ENCODE peak calls at places on chromosomes 12 and 14, in five cellular contexts. One of them, this sample, is unnamed.

GRCh38 chr12:17818931-17819330 is 271.1 kb downstream of the RERGL start:
- DNase-seq in astrocyte of the spinal cord: no peak
- DNase-seq in bronchial epithelial cell: no peak
- DNase-seq in CD8-positive, alpha-beta T cell: no peak
- DNase-seq in CD4-positive, alpha-beta T cell: no peak
- DNase-seq in this sample: no peak

GRCh38 chr12:12008931-12009611 is 61.7 kb upstream of the BCL2L14 start:
- DNase-seq in astrocyte of the spinal cord: peak; percentile 92
- DNase-seq in bronchial epithelial cell: peak; percentile 85
- DNase-seq in CD8-positive, alpha-beta T cell: no peak
- DNase-seq in CD4-positive, alpha-beta T cell: peak; percentile 44
- DNase-seq in this sample: no peak

GRCh38 chr14:91649930-91650329 is 82.0 kb downstream of the CATSPERB start:
- DNase-seq in astrocyte of the spinal cord: peak; percentile 16
- DNase-seq in bronchial epithelial cell: peak; percentile 60
- DNase-seq in CD8-positive, alpha-beta T cell: no peak
- DNase-seq in CD4-positive, alpha-beta T cell: no peak
- DNase-seq in this sample: no peak

GRCh38 chr12:121626853-121627623 is 708 bp downstream of the ORAI1 start:
- DNase-seq in astrocyte of the spinal cord: peak; percentile 76
- DNase-seq in bronchial epithelial cell: peak; percentile 39
- DNase-seq in CD8-positive, alpha-beta T cell: peak; percentile 63
- DNase-seq in CD4-positive, alpha-beta T cell: peak; percentile 72
- DNase-seq in this sample: peak; percentile 83

GRCh38 chr12:16606117-16606200 is at the start of gene LMO3:
- DNase-seq in astrocyte of the spinal cord: no peak
- DNase-seq in bronchial epithelial cell: no peak
- DNase-seq in CD8-positive, alpha-beta T cell: no peak
- DNase-seq in CD4-positive, alpha-beta T cell: no peak
- DNase-seq in this sample: no peak

GRCh38 chr14:96808619-96809405 is 11.6 kb downstream of the VRK1 start:
- DNase-seq in astrocyte of the spinal cord: no peak
- DNase-seq in bronchial epithelial cell: no peak
- DNase-seq in CD8-positive, alpha-beta T cell: no peak
- DNase-seq in CD4-positive, alpha-beta T cell: no peak
- DNase-seq in this sample: no peak

GRCh38 chr12:116964740-116965090 is 54.0 kb downstream of the FBXW8 start:
- DNase-seq in astrocyte of the spinal cord: no peak
- DNase-seq in bronchial epithelial cell: no peak
- DNase-seq in CD8-positive, alpha-beta T cell: no peak
- DNase-seq in CD4-positive, alpha-beta T cell: no peak
- DNase-seq in this sample: no peak

GRCh38 chr14:81727243-81727642 is 193.6 kb upstream of the SEL1L start:
- DNase-seq in astrocyte of the spinal cord: peak; percentile 16
- DNase-seq in bronchial epithelial cell: peak; percentile 68
- DNase-seq in CD8-positive, alpha-beta T cell: no peak
- DNase-seq in CD4-positive, alpha-beta T cell: no peak
- DNase-seq in this sample: no peak

GRCh38 chr14:25006961-25007795 is 42.8 kb downstream of the STXBP6 start:
- DNase-seq in astrocyte of the spinal cord: peak; percentile 78
- DNase-seq in bronchial epithelial cell: peak; percentile 84
- DNase-seq in CD8-positive, alpha-beta T cell: no peak
- DNase-seq in CD4-positive, alpha-beta T cell: no peak
- DNase-seq in this sample: no peak

GRCh38 chr12:98644433-98644711 is 216 bp downstream of the IKBIP start:
- DNase-seq in astrocyte of the spinal cord: no peak
- DNase-seq in bronchial epithelial cell: peak; percentile 55
- DNase-seq in CD8-positive, alpha-beta T cell: peak; percentile 18
- DNase-seq in CD4-positive, alpha-beta T cell: no peak
- DNase-seq in this sample: no peak

GRCh38 chr12:56714431-56714929 is 10.6 kb downstream of the NACA start:
- DNase-seq in astrocyte of the spinal cord: no peak
- DNase-seq in bronchial epithelial cell: peak; percentile 39
- DNase-seq in CD8-positive, alpha-beta T cell: no peak
- DNase-seq in CD4-positive, alpha-beta T cell: no peak
- DNase-seq in this sample: no peak

GRCh38 chr12:25497021-25497420 is 56.1 kb downstream of the LMNTD1 start:
- DNase-seq in astrocyte of the spinal cord: no peak
- DNase-seq in bronchial epithelial cell: peak; percentile 10
- DNase-seq in CD8-positive, alpha-beta T cell: no peak
- DNase-seq in CD4-positive, alpha-beta T cell: no peak
- DNase-seq in this sample: no peak

GRCh38 chr14:61774861-61775260 is 12.6 kb downstream of the SNAPC1 start:
- DNase-seq in astrocyte of the spinal cord: no peak
- DNase-seq in bronchial epithelial cell: no peak
- DNase-seq in CD8-positive, alpha-beta T cell: no peak
- DNase-seq in CD4-positive, alpha-beta T cell: no peak
- DNase-seq in this sample: no peak

GRCh38 chr12:227923-228845 is 14.2 kb upstream of the SLC6A12 start:
- DNase-seq in astrocyte of the spinal cord: peak; percentile 8
- DNase-seq in bronchial epithelial cell: no peak
- DNase-seq in CD8-positive, alpha-beta T cell: no peak
- DNase-seq in CD4-positive, alpha-beta T cell: no peak
- DNase-seq in this sample: no peak

GRCh38 chr12:45168976-45169375 is 46.9 kb upstream of the ANO6 start:
- DNase-seq in astrocyte of the spinal cord: no peak
- DNase-seq in bronchial epithelial cell: no peak
- DNase-seq in CD8-positive, alpha-beta T cell: no peak
- DNase-seq in CD4-positive, alpha-beta T cell: no peak
- DNase-seq in this sample: no peak

GRCh38 chr12:46442723-46443122 is 70.2 kb upstream of the SLC38A2 start:
- DNase-seq in astrocyte of the spinal cord: no peak
- DNase-seq in bronchial epithelial cell: peak; percentile 89
- DNase-seq in CD8-positive, alpha-beta T cell: no peak
- DNase-seq in CD4-positive, alpha-beta T cell: no peak
- DNase-seq in this sample: no peak

GRCh38 chr14:91998667-91999570 is 40.9 kb downstream of the TRIP11 start:
- DNase-seq in astrocyte of the spinal cord: no peak
- DNase-seq in bronchial epithelial cell: no peak
- DNase-seq in CD8-positive, alpha-beta T cell: no peak
- DNase-seq in CD4-positive, alpha-beta T cell: no peak
- DNase-seq in this sample: no peak

GRCh38 chr14:24889843-24890242 is 160.1 kb downstream of the STXBP6 start:
- DNase-seq in astrocyte of the spinal cord: no peak
- DNase-seq in bronchial epithelial cell: no peak
- DNase-seq in CD8-positive, alpha-beta T cell: no peak
- DNase-seq in CD4-positive, alpha-beta T cell: no peak
- DNase-seq in this sample: no peak

GRCh38 chr12:101866615-101867373 is 10.6 kb upstream of the DRAM1 start:
- DNase-seq in astrocyte of the spinal cord: no peak
- DNase-seq in bronchial epithelial cell: no peak
- DNase-seq in CD8-positive, alpha-beta T cell: no peak
- DNase-seq in CD4-positive, alpha-beta T cell: no peak
- DNase-seq in this sample: no peak

GRCh38 chr12:50186667-50187066 is 19.5 kb upstream of the CERS5 start:
- DNase-seq in astrocyte of the spinal cord: peak; percentile 66
- DNase-seq in bronchial epithelial cell: no peak
- DNase-seq in CD8-positive, alpha-beta T cell: no peak
- DNase-seq in CD4-positive, alpha-beta T cell: no peak
- DNase-seq in this sample: no peak

GRCh38 chr12:20463920-20464524 is 95.7 kb downstream of the PDE3A start:
- DNase-seq in astrocyte of the spinal cord: peak; percentile 26
- DNase-seq in bronchial epithelial cell: peak; percentile 29
- DNase-seq in CD8-positive, alpha-beta T cell: no peak
- DNase-seq in CD4-positive, alpha-beta T cell: no peak
- DNase-seq in this sample: no peak

GRCh38 chr14:95340201-95340697 is 20.5 kb upstream of the CLMN start:
- DNase-seq in astrocyte of the spinal cord: no peak
- DNase-seq in bronchial epithelial cell: peak; percentile 48
- DNase-seq in CD8-positive, alpha-beta T cell: no peak
- DNase-seq in CD4-positive, alpha-beta T cell: no peak
- DNase-seq in this sample: no peak

GRCh38 chr12:89694542-89694941 is 14.1 kb downstream of the ATP2B1 start:
- DNase-seq in astrocyte of the spinal cord: no peak
- DNase-seq in bronchial epithelial cell: no peak
- DNase-seq in CD8-positive, alpha-beta T cell: no peak
- DNase-seq in CD4-positive, alpha-beta T cell: no peak
- DNase-seq in this sample: no peak

GRCh38 chr12:89692442-89692841 is 16.2 kb downstream of the ATP2B1 start:
- DNase-seq in astrocyte of the spinal cord: no peak
- DNase-seq in bronchial epithelial cell: no peak
- DNase-seq in CD8-positive, alpha-beta T cell: no peak
- DNase-seq in CD4-positive, alpha-beta T cell: no peak
- DNase-seq in this sample: no peak

GRCh38 chr12:89693639-89694202 is 14.9 kb downstream of the ATP2B1 start:
- DNase-seq in astrocyte of the spinal cord: peak; percentile 32
- DNase-seq in bronchial epithelial cell: no peak
- DNase-seq in CD8-positive, alpha-beta T cell: no peak
- DNase-seq in CD4-positive, alpha-beta T cell: no peak
- DNase-seq in this sample: no peak

GRCh38 chr12:89695100-89695499 is 13.5 kb downstream of the ATP2B1 start:
- DNase-seq in astrocyte of the spinal cord: peak; percentile 56
- DNase-seq in bronchial epithelial cell: peak; percentile 70
- DNase-seq in CD8-positive, alpha-beta T cell: no peak
- DNase-seq in CD4-positive, alpha-beta T cell: no peak
- DNase-seq in this sample: no peak

GRCh38 chr12:89690925-89691324 is 17.7 kb downstream of the ATP2B1 start:
- DNase-seq in astrocyte of the spinal cord: no peak
- DNase-seq in bronchial epithelial cell: no peak
- DNase-seq in CD8-positive, alpha-beta T cell: no peak
- DNase-seq in CD4-positive, alpha-beta T cell: no peak
- DNase-seq in this sample: no peak
- TF ChIP-seq CTCF in astrocyte of the spinal cord: no peak
- TF ChIP-seq CTCF in bronchial epithelial cell: no peak
- TF ChIP-seq CTCF in CD8-positive, alpha-beta T cell: no peak
- TF ChIP-seq CTCF in CD4-positive, alpha-beta T cell: no peak
- TF ChIP-seq CTCF in this sample: no peak

DNA sequence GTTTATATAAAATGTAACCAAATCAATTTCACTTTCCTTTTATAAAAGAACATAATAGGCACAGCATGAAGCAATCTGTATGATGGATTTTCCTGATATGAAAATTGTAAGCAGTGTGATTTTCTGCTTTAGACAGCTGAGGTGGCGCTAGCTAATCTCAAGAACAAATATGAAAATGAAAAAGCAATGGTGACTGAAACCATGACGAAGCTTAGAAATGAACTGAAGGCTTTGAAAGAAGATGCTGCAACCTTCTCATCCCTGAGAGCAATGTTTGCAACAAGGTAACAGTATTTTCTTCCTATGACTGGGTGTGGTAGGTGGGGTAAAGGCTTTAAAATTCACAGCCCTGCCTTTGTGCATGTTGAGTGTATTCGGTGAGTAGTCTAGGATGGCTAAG is 65.0 kb upstream of the FGD4 start:
- DNase-seq in astrocyte of the spinal cord: no peak
- DNase-seq in bronchial epithelial cell: no peak
- DNase-seq in CD8-positive, alpha-beta T cell: no peak
- DNase-seq in CD4-positive, alpha-beta T cell: no peak
- DNase-seq in this sample: no peak
- TF ChIP-seq CTCF in astrocyte of the spinal cord: no peak
- TF ChIP-seq CTCF in bronchial epithelial cell: no peak
- TF ChIP-seq CTCF in CD8-positive, alpha-beta T cell: no peak
- TF ChIP-seq CTCF in CD4-positive, alpha-beta T cell: no peak
- TF ChIP-seq CTCF in this sample: no peak

DNA sequence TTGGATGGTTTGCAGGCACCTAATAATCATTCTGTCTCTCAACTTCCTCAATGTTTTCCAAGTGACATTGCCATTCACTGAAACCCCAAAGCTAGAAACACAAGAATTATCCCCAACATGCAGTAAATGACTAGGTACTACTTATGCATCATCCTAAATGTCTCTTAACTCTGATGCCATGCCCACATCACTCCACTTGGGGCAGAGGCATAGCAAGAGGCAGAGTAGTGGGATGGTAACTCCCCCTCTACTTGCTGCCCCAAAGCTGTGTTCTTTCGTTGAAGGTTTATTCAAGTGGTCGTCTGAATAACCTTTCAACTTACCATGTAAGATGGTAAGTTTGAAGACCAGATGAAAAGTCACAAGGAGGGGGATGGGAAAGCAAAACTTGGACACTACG is 77.9 kb upstream of the SOX5 start:
- DNase-seq in astrocyte of the spinal cord: no peak
- DNase-seq in bronchial epithelial cell: no peak
- DNase-seq in CD8-positive, alpha-beta T cell: no peak
- DNase-seq in CD4-positive, alpha-beta T cell: no peak
- DNase-seq in this sample: no peak
- TF ChIP-seq CTCF in astrocyte of the spinal cord: no peak
- TF ChIP-seq CTCF in bronchial epithelial cell: no peak
- TF ChIP-seq CTCF in CD8-positive, alpha-beta T cell: no peak
- TF ChIP-seq CTCF in CD4-positive, alpha-beta T cell: no peak
- TF ChIP-seq CTCF in this sample: no peak

DNA sequence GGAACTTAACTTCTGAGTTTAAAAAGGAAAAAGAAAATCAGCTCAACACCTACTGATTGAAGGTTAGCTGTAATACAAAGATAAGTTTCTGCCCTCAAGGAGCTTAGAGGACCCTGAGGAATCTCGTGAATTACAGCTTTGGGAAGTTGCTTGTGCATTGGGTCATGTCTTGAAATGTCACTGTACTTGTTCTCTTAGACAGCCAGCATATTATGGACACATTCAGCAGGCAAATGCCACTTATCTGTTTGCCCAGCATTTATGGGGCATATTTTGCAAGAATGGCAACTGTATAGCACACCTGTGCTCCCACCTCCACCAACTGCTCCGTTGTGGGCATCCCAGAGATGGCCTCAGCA is 263.6 kb upstream of the CRY1 start:
- DNase-seq in astrocyte of the spinal cord: no peak
- DNase-seq in bronchial epithelial cell: no peak
- DNase-seq in CD8-positive, alpha-beta T cell: no peak
- DNase-seq in CD4-positive, alpha-beta T cell: no peak
- DNase-seq in this sample: no peak
- TF ChIP-seq CTCF in astrocyte of the spinal cord: no peak
- TF ChIP-seq CTCF in bronchial epithelial cell: no peak
- TF ChIP-seq CTCF in CD8-positive, alpha-beta T cell: no peak
- TF ChIP-seq CTCF in CD4-positive, alpha-beta T cell: no peak
- TF ChIP-seq CTCF in this sample: no peak

GRCh38 chr12:4107436-4107878 is 166.1 kb upstream of the CCND2 start:
- DNase-seq in astrocyte of the spinal cord: peak; percentile 27
- DNase-seq in bronchial epithelial cell: peak; percentile 71
- DNase-seq in CD8-positive, alpha-beta T cell: peak; percentile 42
- DNase-seq in CD4-positive, alpha-beta T cell: peak; percentile 44
- DNase-seq in this sample: peak; percentile 52
- TF ChIP-seq CTCF in astrocyte of the spinal cord: peak; percentile 56
- TF ChIP-seq CTCF in bronchial epithelial cell: peak; percentile 76
- TF ChIP-seq CTCF in CD8-positive, alpha-beta T cell: peak; percentile 80
- TF ChIP-seq CTCF in CD4-positive, alpha-beta T cell: peak; percentile 81
- TF ChIP-seq CTCF in this sample: peak; percentile 75